ENCODE peak calls at places on chromosome 16, in five cellular contexts. G, R, F, I and H are unnamed samples.

GRCh38 chr16:29897333-29897732 is 2.0 kb downstream of the SEZ6L2 start:
- DNase-seq in G (no peak), R (no peak), F (no peak), I (no peak), H (no peak)

GRCh38 chr16:30660424-30661251 is 2.4 kb downstream of the FBRS start:
- DNase-seq in G (peak), R (no peak), F (peak), I (no peak), H (no peak)

GRCh38 chr16:61897657-61898056 is 138.6 kb downstream of the CDH8 start:
- DNase-seq in G (no peak), R (no peak), F (no peak), I (no peak), H (no peak)

GRCh38 chr16:29858149-29858899 is 4.7 kb downstream of the CDIPT start:
- DNase-seq in G (no peak), R (no peak), F (no peak), I (no peak), H (no peak)

GRCh38 chr16:86517652-86518258 is 7.4 kb downstream of the FOXF1 start:
- DNase-seq in G (peak), R (peak), F (no peak), I (peak), H (no peak)

GRCh38 chr16:75288596-75289120 is 37.2 kb upstream of the BCAR1 start:
- DNase-seq in G (no peak), R (no peak), F (no peak), I (no peak), H (no peak)

GRCh38 chr16:86610779-86611516 is 32.6 kb downstream of the FOXL1 start:
- DNase-seq in G (no peak), R (no peak), F (no peak), I (no peak), H (no peak)

GRCh38 chr16:9176547-9177418 is 85.3 kb downstream of the HAPSTR1 start:
- DNase-seq in G (no peak), R (no peak), F (no peak), I (no peak), H (no peak)

GRCh38 chr16:54588026-54588425 is 301.4 kb upstream of the IRX3 start:
- DNase-seq in G (no peak), R (no peak), F (no peak), I (no peak), H (no peak)

GRCh38 chr16:88387177-88387576 is 4.4 kb downstream of the ZNF469 start:
- DNase-seq in G (no peak), R (no peak), F (no peak), I (peak), H (no peak)

GRCh38 chr16:28930203-28930602 is 1.6 kb upstream of the CD19 start:
- DNase-seq in G (no peak), R (no peak), F (no peak), I (no peak), H (no peak)

GRCh38 chr16:75097941-75098897 is 18.4 kb downstream of the LDHD start:
- DNase-seq in G (no peak), R (no peak), F (no peak), I (no peak), H (no peak)

GRCh38 chr16:19094542-19095365 is 19.0 kb upstream of the ITPRIPL2 start:
- DNase-seq in G (no peak), R (no peak), F (no peak), I (no peak), H (no peak)

GRCh38 chr16:24689128-24689527 is 40.3 kb upstream of the TNRC6A start:
- DNase-seq in G (peak), R (peak), F (no peak), I (peak), H (peak)

GRCh38 chr16:23013484-23013883 is 135.8 kb downstream of the USP31 start:
- DNase-seq in G (peak), R (no peak), F (no peak), I (no peak), H (no peak)

GRCh38 chr16:30092373-30093010 is 768 bp upstream of the TBX6 start:
- DNase-seq in G (peak), R (peak), F (peak), I (peak), H (peak)

GRCh38 chr16:56357291-56357764 is 68.0 kb downstream of the AMFR start:
- DNase-seq in G (peak), R (peak), F (peak), I (peak), H (no peak)

GRCh38 chr16:1293921-1294656 is 15.3 kb upstream of the UBE2I start:
- DNase-seq in G (no peak), R (no peak), F (no peak), I (no peak), H (no peak)

GRCh38 chr16:17510532-17510931 is 39.8 kb upstream of the XYLT1 start:
- DNase-seq in G (no peak), R (no peak), F (no peak), I (peak), H (no peak)

GRCh38 chr16:67240506-67240905 is 6.8 kb downstream of the FHOD1 start:
- DNase-seq in G (peak), R (no peak), F (no peak), I (peak), H (no peak)

GRCh38 chr16:68082596-68083238 is 2.5 kb upstream of the NFATC3 start:
- DNase-seq in G (no peak), R (no peak), F (no peak), I (no peak), H (no peak)

GRCh38 chr16:67736858-67737257 is 17.7 kb upstream of the GFOD2 start:
- DNase-seq in G (no peak), R (no peak), F (no peak), I (no peak), H (no peak)

GRCh38 chr16:11133344-11133921 is 122.6 kb downstream of the SOCS1 start:
- DNase-seq in G (peak), R (no peak), F (no peak), I (peak), H (no peak)

GRCh38 chr16:75379911-75380847 is 53.1 kb downstream of the CFDP1 start:
- DNase-seq in G (no peak), R (no peak), F (peak), I (no peak), H (no peak)

GRCh38 chr16:57446530-57447141 is 549 bp downstream of the CIAPIN1 start:
- DNase-seq in G (peak), R (no peak), F (peak), I (peak), H (peak)

GRCh38 chr16:68085259-68086071 is at the start of gene NFATC3:
- DNase-seq in G (peak), R (peak), F (peak), I (peak), H (peak)